ENCODE peak calls at places on chromosomes 6 and 20, in eight cellular contexts. S is lower lobe of right lung, E is tibial artery, L is neural crest cell, W is WTC11, B is cardiac fibroblast, X is foreskin fibroblast, A is psoas muscle. N is an unnamed sample.

GRCh38 chr6:143234686-143235085 is 174.0 kb downstream of the AIG1 start:
- DNase-seq in S (no peak), E (no peak), L (no peak), W (no peak), B (no peak), X (no peak), A (no peak), N (no peak)

GRCh38 chr6:138239774-138240173 is 21.5 kb upstream of the PBOV1 start:
- DNase-seq in S (no peak), E (no peak), L (no peak), W (no peak), B (no peak), X (no peak), A (no peak), N (no peak)

GRCh38 chr6:14129572-14129971 is 12.0 kb downstream of the CD83 start:
- DNase-seq in S (no peak), E (no peak), L (peak), W (peak), B (peak), X (peak), A (no peak), N (peak)

GRCh38 chr6:116145786-116146675 is 20.1 kb upstream of the COL10A1 start:
- DNase-seq in S (no peak), E (no peak), L (no peak), W (no peak), B (peak), X (no peak), A (no peak), N (no peak)

GRCh38 chr20:10978713-10979112 is 304.9 kb upstream of the JAG1 start:
- DNase-seq in S (no peak), E (no peak), L (peak), W (no peak), B (no peak), X (no peak), A (peak), N (no peak)

GRCh38 chr6:106134087-106134770 is 48.1 kb downstream of the PRDM1 start:
- DNase-seq in S (no peak), E (no peak), L (no peak), W (no peak), B (no peak), X (no peak), A (no peak), N (no peak)

GRCh38 chr20:25197870-25198190 is 2.3 kb downstream of the ENTPD6 start:
- DNase-seq in S (no peak), E (no peak), L (no peak), W (no peak), B (no peak), X (no peak), A (no peak), N (no peak)

GRCh38 chr6:124772733-124773319 is 189.4 kb upstream of the RNF217 start:
- DNase-seq in S (no peak), E (no peak), L (no peak), W (no peak), B (no peak), X (no peak), A (no peak), N (no peak)

GRCh38 chr6:25714765-25715164 is 39.8 kb upstream of the SLC17A4 start:
- DNase-seq in S (no peak), E (no peak), L (no peak), W (no peak), B (peak), X (no peak), A (no peak), N (no peak)

GRCh38 chr20:58224097-58224496 is 4.4 kb downstream of the ANKRD60 start:
- DNase-seq in S (no peak), E (no peak), L (no peak), W (no peak), B (no peak), X (no peak), A (no peak), N (no peak)

GRCh38 chr20:21918398-21918797 is 212.9 kb downstream of the PAX1 start:
- DNase-seq in S (no peak), E (no peak), L (no peak), W (no peak), B (no peak), X (no peak), A (no peak), N (no peak)

GRCh38 chr6:50815436-50816114 is 3.1 kb upstream of the TFAP2B start:
- DNase-seq in S (no peak), E (no peak), L (no peak), W (no peak), B (peak), X (peak), A (no peak), N (no peak)

GRCh38 chr6:159935633-159936032 is 33.2 kb upstream of the IGF2R start:
- DNase-seq in S (no peak), E (no peak), L (no peak), W (no peak), B (peak), X (peak), A (no peak), N (no peak)

GRCh38 chr6:20674664-20675063 is 140.4 kb downstream of the CDKAL1 start:
- DNase-seq in S (no peak), E (no peak), L (no peak), W (no peak), B (no peak), X (no peak), A (no peak), N (no peak)

GRCh38 chr20:17172826-17173420 is 53.9 kb upstream of the PCSK2 start:
- DNase-seq in S (no peak), E (no peak), L (no peak), W (no peak), B (no peak), X (no peak), A (no peak), N (no peak)

GRCh38 chr6:80165819-80166218 is 59.3 kb downstream of the BCKDHB start:
- DNase-seq in S (no peak), E (no peak), L (no peak), W (no peak), B (no peak), X (no peak), A (no peak), N (no peak)

DNA sequence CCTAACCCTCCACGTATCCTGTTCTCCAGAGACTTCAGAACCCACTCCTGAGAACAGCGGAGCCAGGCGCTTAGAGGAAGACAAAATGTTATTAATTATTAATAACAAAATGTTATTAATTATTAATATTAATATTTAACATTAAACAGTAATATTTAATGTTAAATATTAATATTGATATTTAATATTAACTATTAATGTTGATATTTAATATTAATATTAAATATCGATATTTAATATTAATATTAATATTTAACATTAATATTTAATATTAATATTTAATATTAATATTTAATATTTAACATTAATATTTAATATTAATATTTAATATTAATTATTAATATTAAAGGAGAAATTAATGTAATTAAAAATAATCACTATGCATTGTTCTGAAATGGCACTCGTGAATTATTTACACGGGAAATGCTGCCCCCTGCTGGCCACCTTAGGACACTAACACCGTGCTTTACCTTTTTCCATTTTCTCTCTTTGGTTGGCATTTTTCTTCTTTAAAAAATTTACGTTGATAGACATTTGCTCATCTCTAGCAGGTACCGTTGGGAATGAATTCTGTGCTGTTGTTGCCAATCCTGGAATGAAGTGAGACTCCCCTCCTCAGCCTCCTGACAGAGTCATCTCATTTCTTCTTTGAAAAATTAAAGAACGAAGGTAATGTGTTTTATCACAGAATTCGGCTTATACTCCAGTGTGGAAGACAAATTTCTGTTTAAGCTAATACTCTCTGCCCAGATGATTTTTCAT is 7.5 kb upstream of the GGTLC1 start:
- DNase-seq in S (peak), E (no peak), L (peak), W (no peak), B (peak), X (peak), A (no peak), N (peak)
- TF ChIP-seq CTCF in S (peak), E (peak), L (peak), W (peak), B (peak), X (peak), A (peak), N (peak)

DNA sequence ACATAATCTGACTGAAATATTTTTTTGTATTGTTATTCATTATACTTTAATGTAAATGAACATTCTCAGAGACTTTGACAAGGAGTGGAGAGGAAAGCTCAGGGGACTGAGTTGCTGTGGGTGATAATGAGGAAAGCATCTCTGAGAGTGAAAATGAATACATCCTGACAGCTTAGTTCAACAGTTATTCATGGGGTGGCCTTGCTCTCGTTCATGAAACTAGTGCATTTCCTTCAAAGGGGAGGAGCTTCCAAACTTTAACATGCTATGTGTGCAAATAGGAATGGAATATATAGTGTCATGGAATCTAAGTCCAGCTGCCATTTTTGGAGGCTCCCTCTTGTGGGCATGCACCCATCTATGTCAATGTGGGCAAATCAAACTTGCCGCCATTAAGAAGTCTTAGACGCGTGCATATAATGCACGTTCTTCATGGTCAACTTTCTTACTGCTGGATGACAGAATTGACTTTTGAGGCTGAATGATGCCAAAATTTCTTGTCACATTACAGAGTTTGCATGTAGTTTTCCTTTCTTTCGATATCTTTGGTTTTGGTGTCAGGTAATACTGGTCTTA is 124.3 kb upstream of the TMEM170B start:
- DNase-seq in S (no peak), E (no peak), L (no peak), W (no peak), B (no peak), X (no peak), A (no peak), N (no peak)
- TF ChIP-seq CTCF in S (peak), E (no peak), L (no peak), W (no peak), B (peak), X (no peak), A (no peak), N (no peak)

DNA sequence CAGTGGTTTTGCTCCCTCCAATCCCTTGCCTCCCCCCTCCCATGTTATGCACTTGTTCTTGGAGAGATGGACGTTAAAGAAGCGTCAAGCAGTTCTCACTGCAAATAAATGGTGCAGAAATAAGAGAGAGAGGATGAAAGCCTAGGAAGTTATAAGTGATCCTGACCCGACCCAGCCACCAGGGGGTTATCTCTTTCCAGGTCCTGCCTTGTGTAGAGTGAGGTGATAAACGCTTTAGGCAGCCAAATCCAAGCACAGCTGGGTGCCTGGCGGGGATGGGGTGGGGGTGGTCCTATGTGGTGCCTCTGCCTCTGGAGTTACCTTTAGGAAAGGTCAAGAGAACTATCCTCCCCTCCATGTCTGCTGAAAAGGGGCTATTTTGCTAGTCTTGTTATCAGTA is 9.1 kb upstream of the TFAP2A start:
- DNase-seq in S (no peak), E (no peak), L (no peak), W (peak), B (no peak), X (no peak), A (no peak), N (no peak)
- TF ChIP-seq CTCF in S (no peak), E (no peak), L (peak), W (peak), B (no peak), X (no peak), A (no peak), N (no peak)

GRCh38 chr20:3795511-3796468 is at the start of gene CDC25B:
- DNase-seq in S (peak), E (peak), L (peak), W (peak), B (peak), X (peak), A (peak), N (peak)
- TF ChIP-seq CTCF in S (peak), E (peak), L (peak), W (no peak), B (peak), X (peak), A (peak), N (peak)

GRCh38 chr6:40848868-40849524 is 190.0 kb downstream of the UNC5CL start:
- DNase-seq in S (no peak), E (no peak), L (no peak), W (no peak), B (no peak), X (no peak), A (no peak), N (no peak)

GRCh38 chr6:40856271-40856670 is 182.8 kb downstream of the UNC5CL start:
- DNase-seq in S (no peak), E (no peak), L (no peak), W (no peak), B (no peak), X (no peak), A (no peak), N (no peak)

GRCh38 chr6:40854592-40854991 is 184.4 kb downstream of the UNC5CL start:
- DNase-seq in S (no peak), E (no peak), L (no peak), W (no peak), B (no peak), X (no peak), A (no peak), N (no peak)

GRCh38 chr6:40855481-40855880 is 183.5 kb downstream of the UNC5CL start:
- DNase-seq in S (no peak), E (no peak), L (no peak), W (no peak), B (no peak), X (no peak), A (no peak), N (no peak)

DNA sequence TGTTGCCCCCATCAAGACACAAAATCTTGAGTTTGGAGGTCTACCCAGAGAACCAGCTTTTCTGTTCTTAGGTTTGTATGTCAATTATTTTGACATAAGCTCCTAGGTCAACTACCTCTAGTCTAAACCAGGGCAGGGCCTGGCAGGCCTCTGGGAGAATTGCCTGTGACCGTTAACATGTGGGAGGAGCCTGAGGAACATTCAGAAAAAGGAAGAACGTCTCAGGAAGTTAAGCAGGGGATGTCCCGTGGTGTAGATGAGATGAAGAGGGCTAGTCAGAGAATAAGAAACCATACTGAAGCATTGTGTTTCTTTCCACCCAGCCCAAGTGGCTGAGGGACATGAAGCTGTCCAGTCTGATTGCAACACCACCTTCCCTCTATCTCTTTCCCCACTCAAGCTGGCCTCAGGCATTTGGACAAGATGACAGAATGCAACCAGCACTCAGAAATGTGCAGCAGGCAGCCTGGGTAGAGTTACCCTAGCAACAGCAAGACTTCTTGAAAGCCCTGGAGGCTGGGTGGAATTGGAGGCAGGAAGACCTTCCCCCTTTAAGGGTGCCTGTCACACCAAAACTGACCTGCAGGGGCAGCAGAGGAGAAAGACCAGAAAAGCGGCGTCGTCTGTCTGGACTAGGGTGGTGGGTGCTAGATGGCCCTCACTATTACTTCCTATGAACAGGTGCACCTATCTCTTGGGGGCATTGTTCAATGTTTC is 186.2 kb downstream of the UNC5CL start:
- DNase-seq in S (no peak), E (no peak), L (no peak), W (peak), B (peak), X (no peak), A (no peak), N (no peak)
- TF ChIP-seq CTCF in S (peak), E (no peak), L (peak), W (no peak), B (peak), X (peak), A (peak), N (peak)

N was measured in mesothelial cell of epicardium.